ENCODE peak calls at places on chromosomes 12 and 14, in nine cellular contexts. One of them, this sample, is unnamed.

GRCh38 chr12:24057920-24058476 is 108.5 kb upstream of the SOX5 start:
- DNase-seq in HL-60: no peak
- DNase-seq in esophagus squamous epithelium: no peak
- DNase-seq in activated CD4-positive, alpha-beta T cell treated with anti-CD3 and anti-CD28 coated beads for 48 hours: no peak
- DNase-seq in AML-193: no peak
- DNase-seq in effector memory CD4-positive, alpha-beta T cell: no peak
- DNase-seq in activated B cell treated with CpG ODN at 0.5 μM for 24 hours: no peak
- DNase-seq in NCI-H748 treated with DMSO at 0.1 percent for 48 hours: no peak
- DNase-seq in fibroblast of lung: no peak
- DNase-seq in this sample: no peak

GRCh38 chr12:113136128-113136989 is 798 bp upstream of the RASAL1 start:
- DNase-seq in HL-60: peak; percentile 86
- DNase-seq in esophagus squamous epithelium: no peak
- DNase-seq in activated CD4-positive, alpha-beta T cell treated with anti-CD3 and anti-CD28 coated beads for 48 hours: peak; percentile 85
- DNase-seq in AML-193: no peak
- DNase-seq in effector memory CD4-positive, alpha-beta T cell: peak; percentile 46
- DNase-seq in activated B cell treated with CpG ODN at 0.5 μM for 24 hours: peak; percentile 40
- DNase-seq in NCI-H748 treated with DMSO at 0.1 percent for 48 hours: no peak
- DNase-seq in fibroblast of lung: no peak
- DNase-seq in this sample: no peak

GRCh38 chr12:95637471-95638155 is 86.3 kb upstream of the USP44 start:
- DNase-seq in HL-60: no peak
- DNase-seq in esophagus squamous epithelium: no peak
- DNase-seq in activated CD4-positive, alpha-beta T cell treated with anti-CD3 and anti-CD28 coated beads for 48 hours: no peak
- DNase-seq in AML-193: no peak
- DNase-seq in effector memory CD4-positive, alpha-beta T cell: no peak
- DNase-seq in activated B cell treated with CpG ODN at 0.5 μM for 24 hours: no peak
- DNase-seq in NCI-H748 treated with DMSO at 0.1 percent for 48 hours: no peak
- DNase-seq in fibroblast of lung: peak; percentile 83
- DNase-seq in this sample: peak; percentile 100

GRCh38 chr12:53217049-53217929 is 10.2 kb upstream of the ITGB7 start:
- DNase-seq in HL-60: peak; percentile 86
- DNase-seq in esophagus squamous epithelium: no peak
- DNase-seq in activated CD4-positive, alpha-beta T cell treated with anti-CD3 and anti-CD28 coated beads for 48 hours: peak; percentile 66
- DNase-seq in AML-193: peak; percentile 25
- DNase-seq in effector memory CD4-positive, alpha-beta T cell: peak; percentile 28
- DNase-seq in activated B cell treated with CpG ODN at 0.5 μM for 24 hours: no peak
- DNase-seq in NCI-H748 treated with DMSO at 0.1 percent for 48 hours: no peak
- DNase-seq in fibroblast of lung: no peak
- DNase-seq in this sample: no peak

GRCh38 chr12:85803231-85803630 is 33.0 kb downstream of the RASSF9 start:
- DNase-seq in HL-60: no peak
- DNase-seq in esophagus squamous epithelium: no peak
- DNase-seq in activated CD4-positive, alpha-beta T cell treated with anti-CD3 and anti-CD28 coated beads for 48 hours: no peak
- DNase-seq in AML-193: no peak
- DNase-seq in effector memory CD4-positive, alpha-beta T cell: no peak
- DNase-seq in activated B cell treated with CpG ODN at 0.5 μM for 24 hours: no peak
- DNase-seq in NCI-H748 treated with DMSO at 0.1 percent for 48 hours: no peak
- DNase-seq in fibroblast of lung: peak; percentile 9
- DNase-seq in this sample: peak; percentile 15

GRCh38 chr14:52076334-52076733 is 7.5 kb upstream of the NID2 start:
- DNase-seq in HL-60: no peak
- DNase-seq in esophagus squamous epithelium: no peak
- DNase-seq in activated CD4-positive, alpha-beta T cell treated with anti-CD3 and anti-CD28 coated beads for 48 hours: no peak
- DNase-seq in AML-193: no peak
- DNase-seq in effector memory CD4-positive, alpha-beta T cell: no peak
- DNase-seq in activated B cell treated with CpG ODN at 0.5 μM for 24 hours: no peak
- DNase-seq in NCI-H748 treated with DMSO at 0.1 percent for 48 hours: no peak
- DNase-seq in fibroblast of lung: peak; percentile 77
- DNase-seq in this sample: peak; percentile 66

GRCh38 chr12:126582231-126582630 is 1517.0 kb downstream of the AACS start:
- DNase-seq in HL-60: no peak
- DNase-seq in esophagus squamous epithelium: no peak
- DNase-seq in activated CD4-positive, alpha-beta T cell treated with anti-CD3 and anti-CD28 coated beads for 48 hours: no peak
- DNase-seq in AML-193: no peak
- DNase-seq in effector memory CD4-positive, alpha-beta T cell: no peak
- DNase-seq in activated B cell treated with CpG ODN at 0.5 μM for 24 hours: no peak
- DNase-seq in NCI-H748 treated with DMSO at 0.1 percent for 48 hours: peak; percentile 46
- DNase-seq in fibroblast of lung: peak; percentile 45
- DNase-seq in this sample: no peak

GRCh38 chr12:62640910-62641448 is 174.4 kb downstream of the MON2 start:
- DNase-seq in HL-60: no peak
- DNase-seq in esophagus squamous epithelium: no peak
- DNase-seq in activated CD4-positive, alpha-beta T cell treated with anti-CD3 and anti-CD28 coated beads for 48 hours: peak; percentile 55
- DNase-seq in AML-193: peak; percentile 7
- DNase-seq in effector memory CD4-positive, alpha-beta T cell: no peak
- DNase-seq in activated B cell treated with CpG ODN at 0.5 μM for 24 hours: no peak
- DNase-seq in NCI-H748 treated with DMSO at 0.1 percent for 48 hours: no peak
- DNase-seq in fibroblast of lung: peak; percentile 68
- DNase-seq in this sample: peak; percentile 68

GRCh38 chr12:14252697-14253096 is 112.8 kb upstream of the ATF7IP start:
- DNase-seq in HL-60: no peak
- DNase-seq in esophagus squamous epithelium: no peak
- DNase-seq in activated CD4-positive, alpha-beta T cell treated with anti-CD3 and anti-CD28 coated beads for 48 hours: no peak
- DNase-seq in AML-193: no peak
- DNase-seq in effector memory CD4-positive, alpha-beta T cell: no peak
- DNase-seq in activated B cell treated with CpG ODN at 0.5 μM for 24 hours: no peak
- DNase-seq in NCI-H748 treated with DMSO at 0.1 percent for 48 hours: no peak
- DNase-seq in fibroblast of lung: no peak
- DNase-seq in this sample: no peak

GRCh38 chr12:51812871-51813270 is 35.6 kb downstream of the FIGNL2 start:
- DNase-seq in HL-60: no peak
- DNase-seq in esophagus squamous epithelium: no peak
- DNase-seq in activated CD4-positive, alpha-beta T cell treated with anti-CD3 and anti-CD28 coated beads for 48 hours: no peak
- DNase-seq in AML-193: no peak
- DNase-seq in effector memory CD4-positive, alpha-beta T cell: no peak
- DNase-seq in activated B cell treated with CpG ODN at 0.5 μM for 24 hours: no peak
- DNase-seq in NCI-H748 treated with DMSO at 0.1 percent for 48 hours: no peak
- DNase-seq in fibroblast of lung: no peak
- DNase-seq in this sample: no peak

GRCh38 chr14:74671789-74672188 is 41.1 kb downstream of the AREL1 start:
- DNase-seq in HL-60: no peak
- DNase-seq in esophagus squamous epithelium: no peak
- DNase-seq in activated CD4-positive, alpha-beta T cell treated with anti-CD3 and anti-CD28 coated beads for 48 hours: no peak
- DNase-seq in AML-193: no peak
- DNase-seq in effector memory CD4-positive, alpha-beta T cell: no peak
- DNase-seq in activated B cell treated with CpG ODN at 0.5 μM for 24 hours: no peak
- DNase-seq in NCI-H748 treated with DMSO at 0.1 percent for 48 hours: no peak
- DNase-seq in fibroblast of lung: peak; percentile 87
- DNase-seq in this sample: peak; percentile 79

GRCh38 chr12:109873653-109874052 is 6.7 kb downstream of the GLTP start:
- DNase-seq in HL-60: no peak
- DNase-seq in esophagus squamous epithelium: no peak
- DNase-seq in activated CD4-positive, alpha-beta T cell treated with anti-CD3 and anti-CD28 coated beads for 48 hours: no peak
- DNase-seq in AML-193: no peak
- DNase-seq in effector memory CD4-positive, alpha-beta T cell: no peak
- DNase-seq in activated B cell treated with CpG ODN at 0.5 μM for 24 hours: no peak
- DNase-seq in NCI-H748 treated with DMSO at 0.1 percent for 48 hours: no peak
- DNase-seq in fibroblast of lung: no peak
- DNase-seq in this sample: peak; percentile 42

GRCh38 chr14:23284654-23285529 is 1.0 kb downstream of the HOMEZ start:
- DNase-seq in HL-60: peak; percentile 21
- DNase-seq in esophagus squamous epithelium: no peak
- DNase-seq in activated CD4-positive, alpha-beta T cell treated with anti-CD3 and anti-CD28 coated beads for 48 hours: peak; percentile 15
- DNase-seq in AML-193: peak; percentile 4
- DNase-seq in effector memory CD4-positive, alpha-beta T cell: no peak
- DNase-seq in activated B cell treated with CpG ODN at 0.5 μM for 24 hours: no peak
- DNase-seq in NCI-H748 treated with DMSO at 0.1 percent for 48 hours: no peak
- DNase-seq in fibroblast of lung: peak; percentile 6
- DNase-seq in this sample: peak; percentile 12

GRCh38 chr12:32467959-32468863 is 68.9 kb downstream of the FGD4 start:
- DNase-seq in HL-60: no peak
- DNase-seq in esophagus squamous epithelium: no peak
- DNase-seq in activated CD4-positive, alpha-beta T cell treated with anti-CD3 and anti-CD28 coated beads for 48 hours: no peak
- DNase-seq in AML-193: no peak
- DNase-seq in effector memory CD4-positive, alpha-beta T cell: no peak
- DNase-seq in activated B cell treated with CpG ODN at 0.5 μM for 24 hours: no peak
- DNase-seq in NCI-H748 treated with DMSO at 0.1 percent for 48 hours: no peak
- DNase-seq in fibroblast of lung: peak; percentile 17
- DNase-seq in this sample: no peak

GRCh38 chr12:503111-503761 is 43.5 kb downstream of the B4GALNT3 start:
- DNase-seq in HL-60: no peak
- DNase-seq in esophagus squamous epithelium: no peak
- DNase-seq in activated CD4-positive, alpha-beta T cell treated with anti-CD3 and anti-CD28 coated beads for 48 hours: no peak
- DNase-seq in AML-193: no peak
- DNase-seq in effector memory CD4-positive, alpha-beta T cell: no peak
- DNase-seq in activated B cell treated with CpG ODN at 0.5 μM for 24 hours: no peak
- DNase-seq in NCI-H748 treated with DMSO at 0.1 percent for 48 hours: no peak
- DNase-seq in fibroblast of lung: peak; percentile 8
- DNase-seq in this sample: no peak

GRCh38 chr14:23665302-23666016 is 29.3 kb downstream of the DHRS2 start:
- DNase-seq in HL-60: no peak
- DNase-seq in esophagus squamous epithelium: no peak
- DNase-seq in activated CD4-positive, alpha-beta T cell treated with anti-CD3 and anti-CD28 coated beads for 48 hours: no peak
- DNase-seq in AML-193: no peak
- DNase-seq in effector memory CD4-positive, alpha-beta T cell: no peak
- DNase-seq in activated B cell treated with CpG ODN at 0.5 μM for 24 hours: no peak
- DNase-seq in NCI-H748 treated with DMSO at 0.1 percent for 48 hours: no peak
- DNase-seq in fibroblast of lung: no peak
- DNase-seq in this sample: no peak

GRCh38 chr12:93135286-93136239 is 206.5 kb upstream of the EEA1 start:
- DNase-seq in HL-60: peak; percentile 67
- DNase-seq in esophagus squamous epithelium: no peak
- DNase-seq in activated CD4-positive, alpha-beta T cell treated with anti-CD3 and anti-CD28 coated beads for 48 hours: no peak
- DNase-seq in AML-193: peak; percentile 48
- DNase-seq in effector memory CD4-positive, alpha-beta T cell: no peak
- DNase-seq in activated B cell treated with CpG ODN at 0.5 μM for 24 hours: no peak
- DNase-seq in NCI-H748 treated with DMSO at 0.1 percent for 48 hours: peak; percentile 96
- DNase-seq in fibroblast of lung: peak; percentile 20
- DNase-seq in this sample: peak; percentile 57

GRCh38 chr14:61197416-61197815 is 83.7 kb downstream of the TMEM30B start:
- DNase-seq in HL-60: no peak
- DNase-seq in esophagus squamous epithelium: no peak
- DNase-seq in activated CD4-positive, alpha-beta T cell treated with anti-CD3 and anti-CD28 coated beads for 48 hours: no peak
- DNase-seq in AML-193: no peak
- DNase-seq in effector memory CD4-positive, alpha-beta T cell: no peak
- DNase-seq in activated B cell treated with CpG ODN at 0.5 μM for 24 hours: no peak
- DNase-seq in NCI-H748 treated with DMSO at 0.1 percent for 48 hours: no peak
- DNase-seq in fibroblast of lung: no peak
- DNase-seq in this sample: no peak